ENCODE peak calls at places on chromosomes 16 and 17, in ten cellular contexts. One of them, this sample, is unnamed.

GRCh38 chr17:16491703-16492612 is at the start of gene LRRC75A:
- DNase-seq in CD8-positive, alpha-beta T cell: peak
- DNase-seq in foreskin fibroblast: peak
- DNase-seq in dorsolateral prefrontal cortex: no peak
- DNase-seq in NB4: peak
- DNase-seq in GM23338: peak
- DNase-seq in upper lobe of right lung: peak
- DNase-seq in stomach: peak
- DNase-seq in DND-41: peak
- DNase-seq in AG04449: no peak
- DNase-seq in this sample: peak

GRCh38 chr17:19415311-19415710 is 4.3 kb downstream of the RNF112 start:
- DNase-seq in CD8-positive, alpha-beta T cell: no peak
- DNase-seq in foreskin fibroblast: no peak
- DNase-seq in dorsolateral prefrontal cortex: no peak
- DNase-seq in NB4: no peak
- DNase-seq in GM23338: no peak
- DNase-seq in upper lobe of right lung: no peak
- DNase-seq in stomach: no peak
- DNase-seq in DND-41: no peak
- DNase-seq in AG04449: no peak
- DNase-seq in this sample: no peak

GRCh38 chr17:67223924-67224323 is 21.1 kb downstream of the HELZ start:
- DNase-seq in CD8-positive, alpha-beta T cell: no peak
- DNase-seq in foreskin fibroblast: no peak
- DNase-seq in dorsolateral prefrontal cortex: no peak
- DNase-seq in NB4: peak
- DNase-seq in GM23338: no peak
- DNase-seq in upper lobe of right lung: no peak
- DNase-seq in stomach: no peak
- DNase-seq in DND-41: peak
- DNase-seq in AG04449: no peak
- DNase-seq in this sample: no peak

GRCh38 chr17:31877911-31878702 is 19.1 kb upstream of the COPRS start:
- DNase-seq in CD8-positive, alpha-beta T cell: no peak
- DNase-seq in foreskin fibroblast: no peak
- DNase-seq in dorsolateral prefrontal cortex: no peak
- DNase-seq in NB4: no peak
- DNase-seq in GM23338: no peak
- DNase-seq in upper lobe of right lung: no peak
- DNase-seq in stomach: no peak
- DNase-seq in DND-41: no peak
- DNase-seq in AG04449: peak
- DNase-seq in this sample: no peak

GRCh38 chr17:18117974-18118632 is 9.5 kb downstream of the MYO15A start:
- DNase-seq in CD8-positive, alpha-beta T cell: no peak
- DNase-seq in foreskin fibroblast: no peak
- DNase-seq in dorsolateral prefrontal cortex: no peak
- DNase-seq in NB4: no peak
- DNase-seq in GM23338: no peak
- DNase-seq in upper lobe of right lung: no peak
- DNase-seq in stomach: no peak
- DNase-seq in DND-41: no peak
- DNase-seq in AG04449: no peak
- DNase-seq in this sample: no peak

GRCh38 chr16:54066451-54067056 is 220.0 kb downstream of the IRX3 start:
- DNase-seq in CD8-positive, alpha-beta T cell: no peak
- DNase-seq in foreskin fibroblast: peak
- DNase-seq in dorsolateral prefrontal cortex: no peak
- DNase-seq in NB4: peak
- DNase-seq in GM23338: no peak
- DNase-seq in upper lobe of right lung: no peak
- DNase-seq in stomach: no peak
- DNase-seq in DND-41: no peak
- DNase-seq in AG04449: no peak
- DNase-seq in this sample: no peak

GRCh38 chr16:25135239-25135878 is 23.8 kb downstream of the LCMT1 start:
- DNase-seq in CD8-positive, alpha-beta T cell: no peak
- DNase-seq in foreskin fibroblast: peak
- DNase-seq in dorsolateral prefrontal cortex: no peak
- DNase-seq in NB4: no peak
- DNase-seq in GM23338: no peak
- DNase-seq in upper lobe of right lung: no peak
- DNase-seq in stomach: no peak
- DNase-seq in DND-41: no peak
- DNase-seq in AG04449: peak
- DNase-seq in this sample: no peak

GRCh38 chr17:66200685-66201092 is 8.8 kb upstream of the CEP112 start:
- DNase-seq in CD8-positive, alpha-beta T cell: no peak
- DNase-seq in foreskin fibroblast: peak
- DNase-seq in dorsolateral prefrontal cortex: no peak
- DNase-seq in NB4: peak
- DNase-seq in GM23338: peak
- DNase-seq in upper lobe of right lung: no peak
- DNase-seq in stomach: peak
- DNase-seq in DND-41: peak
- DNase-seq in AG04449: peak
- DNase-seq in this sample: peak

GRCh38 chr17:35087731-35088646 is 24.5 kb upstream of the RFFL start:
- DNase-seq in CD8-positive, alpha-beta T cell: peak
- DNase-seq in foreskin fibroblast: peak
- DNase-seq in dorsolateral prefrontal cortex: peak
- DNase-seq in NB4: peak
- DNase-seq in GM23338: peak
- DNase-seq in upper lobe of right lung: peak
- DNase-seq in stomach: peak
- DNase-seq in DND-41: no peak
- DNase-seq in AG04449: no peak
- DNase-seq in this sample: peak
- TF ChIP-seq CTCF in CD8-positive, alpha-beta T cell: no peak
- TF ChIP-seq CTCF in foreskin fibroblast: no peak
- TF ChIP-seq CTCF in dorsolateral prefrontal cortex: no peak
- TF ChIP-seq CTCF in NB4: no peak
- TF ChIP-seq CTCF in GM23338: no peak
- TF ChIP-seq CTCF in upper lobe of right lung: no peak
- TF ChIP-seq CTCF in stomach: no peak
- TF ChIP-seq CTCF in DND-41: no peak
- TF ChIP-seq CTCF in AG04449: peak
- TF ChIP-seq CTCF in this sample: no peak

GRCh38 chr16:56953006-56953405 is 8.7 kb upstream of the CETP start:
- DNase-seq in CD8-positive, alpha-beta T cell: no peak
- DNase-seq in foreskin fibroblast: no peak
- DNase-seq in dorsolateral prefrontal cortex: no peak
- DNase-seq in NB4: no peak
- DNase-seq in GM23338: no peak
- DNase-seq in upper lobe of right lung: no peak
- DNase-seq in stomach: no peak
- DNase-seq in DND-41: no peak
- DNase-seq in AG04449: no peak
- DNase-seq in this sample: no peak

GRCh38 chr16:56948234-56948633 is 13.5 kb upstream of the CETP start:
- DNase-seq in CD8-positive, alpha-beta T cell: no peak
- DNase-seq in foreskin fibroblast: no peak
- DNase-seq in dorsolateral prefrontal cortex: no peak
- DNase-seq in NB4: no peak
- DNase-seq in GM23338: no peak
- DNase-seq in upper lobe of right lung: no peak
- DNase-seq in stomach: no peak
- DNase-seq in DND-41: no peak
- DNase-seq in AG04449: no peak
- DNase-seq in this sample: no peak

GRCh38 chr16:56950051-56950450 is 11.7 kb upstream of the CETP start:
- DNase-seq in CD8-positive, alpha-beta T cell: no peak
- DNase-seq in foreskin fibroblast: no peak
- DNase-seq in dorsolateral prefrontal cortex: no peak
- DNase-seq in NB4: no peak
- DNase-seq in GM23338: no peak
- DNase-seq in upper lobe of right lung: no peak
- DNase-seq in stomach: no peak
- DNase-seq in DND-41: no peak
- DNase-seq in AG04449: no peak
- DNase-seq in this sample: no peak

GRCh38 chr16:56950881-56951771 is 10.6 kb upstream of the CETP start:
- DNase-seq in CD8-positive, alpha-beta T cell: peak
- DNase-seq in foreskin fibroblast: peak
- DNase-seq in dorsolateral prefrontal cortex: no peak
- DNase-seq in NB4: peak
- DNase-seq in GM23338: peak
- DNase-seq in upper lobe of right lung: peak
- DNase-seq in stomach: peak
- DNase-seq in DND-41: peak
- DNase-seq in AG04449: no peak
- DNase-seq in this sample: peak

DNA sequence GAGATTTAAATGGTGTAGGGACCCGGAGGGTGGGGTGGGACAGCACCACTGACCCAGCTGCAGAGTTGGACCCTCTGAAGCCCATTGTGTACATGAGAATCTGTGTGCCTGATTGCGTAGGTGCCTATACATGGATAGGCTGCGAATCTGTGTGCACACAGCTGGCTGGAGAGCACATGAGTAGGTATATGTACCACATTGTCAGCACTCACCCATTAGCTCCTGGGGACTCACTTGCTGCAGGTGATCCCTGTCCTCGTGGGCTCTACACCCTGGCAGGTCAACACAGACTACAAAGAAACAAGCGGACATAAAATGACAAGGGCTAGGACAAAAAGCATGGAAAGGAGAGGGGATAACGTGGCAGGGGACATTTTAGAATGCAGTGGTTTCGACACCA is 11.3 kb upstream of the CETP start:
- DNase-seq in CD8-positive, alpha-beta T cell: no peak
- DNase-seq in foreskin fibroblast: no peak
- DNase-seq in dorsolateral prefrontal cortex: no peak
- DNase-seq in NB4: no peak
- DNase-seq in GM23338: no peak
- DNase-seq in upper lobe of right lung: no peak
- DNase-seq in stomach: no peak
- DNase-seq in DND-41: no peak
- DNase-seq in AG04449: no peak
- DNase-seq in this sample: no peak
- H3K4me3 ChIP-seq in CD8-positive, alpha-beta T cell: no peak
- H3K4me3 ChIP-seq in foreskin fibroblast: no peak
- H3K4me3 ChIP-seq in dorsolateral prefrontal cortex: no peak
- H3K4me3 ChIP-seq in NB4: no peak
- H3K4me3 ChIP-seq in GM23338: no peak
- H3K4me3 ChIP-seq in upper lobe of right lung: no peak
- H3K4me3 ChIP-seq in stomach: no peak
- H3K4me3 ChIP-seq in DND-41: no peak
- H3K4me3 ChIP-seq in AG04449: no peak
- H3K4me3 ChIP-seq in this sample: no peak

GRCh38 chr17:30210366-30210765 is 25.1 kb downstream of the SLC6A4 start:
- DNase-seq in CD8-positive, alpha-beta T cell: no peak
- DNase-seq in foreskin fibroblast: no peak
- DNase-seq in dorsolateral prefrontal cortex: no peak
- DNase-seq in NB4: no peak
- DNase-seq in GM23338: no peak
- DNase-seq in upper lobe of right lung: no peak
- DNase-seq in stomach: no peak
- DNase-seq in DND-41: no peak
- DNase-seq in AG04449: no peak
- DNase-seq in this sample: peak

GRCh38 chr17:30217054-30217453 is 18.4 kb downstream of the SLC6A4 start:
- DNase-seq in CD8-positive, alpha-beta T cell: no peak
- DNase-seq in foreskin fibroblast: no peak
- DNase-seq in dorsolateral prefrontal cortex: no peak
- DNase-seq in NB4: no peak
- DNase-seq in GM23338: no peak
- DNase-seq in upper lobe of right lung: no peak
- DNase-seq in stomach: no peak
- DNase-seq in DND-41: no peak
- DNase-seq in AG04449: no peak
- DNase-seq in this sample: no peak

GRCh38 chr17:30211371-30211770 is 24.1 kb downstream of the SLC6A4 start:
- DNase-seq in CD8-positive, alpha-beta T cell: no peak
- DNase-seq in foreskin fibroblast: no peak
- DNase-seq in dorsolateral prefrontal cortex: no peak
- DNase-seq in NB4: no peak
- DNase-seq in GM23338: no peak
- DNase-seq in upper lobe of right lung: no peak
- DNase-seq in stomach: no peak
- DNase-seq in DND-41: no peak
- DNase-seq in AG04449: no peak
- DNase-seq in this sample: no peak

GRCh38 chr17:30210901-30211300 is 24.6 kb downstream of the SLC6A4 start:
- DNase-seq in CD8-positive, alpha-beta T cell: no peak
- DNase-seq in foreskin fibroblast: no peak
- DNase-seq in dorsolateral prefrontal cortex: no peak
- DNase-seq in NB4: no peak
- DNase-seq in GM23338: no peak
- DNase-seq in upper lobe of right lung: no peak
- DNase-seq in stomach: no peak
- DNase-seq in DND-41: no peak
- DNase-seq in AG04449: no peak
- DNase-seq in this sample: no peak

DNA sequence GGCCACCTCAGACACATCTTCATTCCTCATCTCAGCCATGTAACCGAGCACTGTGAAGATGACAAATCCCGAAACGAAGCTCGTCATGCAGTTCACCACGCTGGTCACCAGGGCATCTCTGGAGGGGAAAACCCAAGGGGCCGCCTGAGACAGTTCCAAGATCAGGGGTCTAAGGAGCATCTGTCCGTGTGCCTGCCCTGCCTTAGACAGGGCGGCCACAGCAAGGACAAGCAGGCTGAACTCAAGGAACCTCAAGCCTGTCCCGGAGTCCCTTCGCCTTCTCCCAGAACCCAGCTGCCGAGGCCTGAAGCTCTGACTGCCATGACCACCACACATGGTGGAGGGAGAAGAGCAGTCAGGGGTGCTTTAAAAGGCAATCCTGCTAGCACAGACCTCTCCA is 22.7 kb downstream of the SLC6A4 start:
- DNase-seq in CD8-positive, alpha-beta T cell: no peak
- DNase-seq in foreskin fibroblast: no peak
- DNase-seq in dorsolateral prefrontal cortex: no peak
- DNase-seq in NB4: no peak
- DNase-seq in GM23338: peak
- DNase-seq in upper lobe of right lung: no peak
- DNase-seq in stomach: no peak
- DNase-seq in DND-41: no peak
- DNase-seq in AG04449: no peak
- DNase-seq in this sample: peak
- TF ChIP-seq CTCF in CD8-positive, alpha-beta T cell: no peak
- TF ChIP-seq CTCF in foreskin fibroblast: no peak
- TF ChIP-seq CTCF in dorsolateral prefrontal cortex: no peak
- TF ChIP-seq CTCF in NB4: no peak
- TF ChIP-seq CTCF in GM23338: no peak
- TF ChIP-seq CTCF in upper lobe of right lung: no peak
- TF ChIP-seq CTCF in stomach: no peak
- TF ChIP-seq CTCF in DND-41: no peak
- TF ChIP-seq CTCF in AG04449: no peak
- TF ChIP-seq CTCF in this sample: peak

DNA sequence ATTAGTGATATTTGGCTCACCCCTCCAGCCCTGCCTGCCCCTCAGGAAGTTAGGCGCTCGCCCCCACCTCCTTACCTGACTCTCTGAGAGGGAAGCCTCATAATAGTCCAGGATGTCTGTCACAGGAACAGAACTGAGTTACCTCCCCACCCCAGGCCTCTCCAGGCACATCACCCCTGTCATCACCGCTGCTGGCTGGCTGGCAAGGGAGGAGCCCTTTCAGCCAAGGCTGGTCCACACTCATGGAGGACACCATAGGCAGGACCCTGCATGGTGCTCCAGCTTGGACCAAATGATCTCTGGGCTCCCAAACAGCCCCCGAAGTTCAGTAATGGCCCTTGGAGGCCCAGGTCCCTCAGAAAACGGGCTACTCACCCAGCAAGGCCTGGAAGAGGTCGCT is 1.5 kb downstream of the DLG4 start:
- DNase-seq in CD8-positive, alpha-beta T cell: no peak
- DNase-seq in foreskin fibroblast: peak
- DNase-seq in dorsolateral prefrontal cortex: no peak
- DNase-seq in NB4: peak
- DNase-seq in GM23338: no peak
- DNase-seq in upper lobe of right lung: no peak
- DNase-seq in stomach: no peak
- DNase-seq in DND-41: no peak
- DNase-seq in AG04449: no peak
- DNase-seq in this sample: no peak
- H3K4me3 ChIP-seq in CD8-positive, alpha-beta T cell: peak
- H3K4me3 ChIP-seq in foreskin fibroblast: peak
- H3K4me3 ChIP-seq in dorsolateral prefrontal cortex: peak
- H3K4me3 ChIP-seq in NB4: no peak
- H3K4me3 ChIP-seq in GM23338: peak
- H3K4me3 ChIP-seq in upper lobe of right lung: peak
- H3K4me3 ChIP-seq in stomach: peak
- H3K4me3 ChIP-seq in DND-41: peak
- H3K4me3 ChIP-seq in AG04449: peak
- H3K4me3 ChIP-seq in this sample: no peak